ENCODE peak calls at places on chromosomes 12 and 14, in nine cellular contexts. C is activated T-helper 1 cell treated with anti-CD3 and anti-CD28 coated beads, Interleukin-2, amount 50 U/mL, for 16 hours; L is T47D; H is suprapubic skin; M is A172; R is stimulated activated naive CD4-positive, alpha-beta T cell; W is cerebellar nuclear complex; P is RCC 7860; Q is stimulated activated CD4-positive, alpha-beta T cell treated with anti-CD3 and anti-CD28 coated beads, Interleukin-4, amount 100 ng/mL, for 24 hours. O is an unnamed sample.

GRCh38 chr14:100653409-100653808 is 66.2 kb upstream of the BEGAIN start:
- DNase-seq in C (no peak), L (no peak), H (no peak), M (no peak), R (no peak), W (no peak), P (no peak), Q (peak; percentile 21), O (no peak)

GRCh38 chr12:1970331-1970900 is 33.8 kb downstream of the DCP1B start:
- DNase-seq in C (no peak), L (no peak), H (no peak), M (no peak), R (no peak), W (no peak), P (no peak), Q (no peak), O (no peak)

GRCh38 chr12:75591628-75592027 is 80.2 kb upstream of the KRR1 start:
- DNase-seq in C (no peak), L (no peak), H (no peak), M (no peak), R (no peak), W (no peak), P (no peak), Q (no peak), O (no peak)

GRCh38 chr14:89399594-89400068 is 17.4 kb downstream of the FOXN3 start:
- DNase-seq in C (no peak), L (no peak), H (peak; percentile 49), M (no peak), R (no peak), W (no peak), P (peak; percentile 11), Q (no peak), O (no peak)

GRCh38 chr12:113174461-113175384 is 10.6 kb downstream of the DDX54 start:
- DNase-seq in C (peak; percentile 71), L (peak; percentile 90), H (peak; percentile 77), M (peak; percentile 35), R (peak; percentile 59), W (no peak), P (peak; percentile 27), Q (peak; percentile 85), O (peak; percentile 73)

GRCh38 chr12:49987620-49988303 is 15.0 kb downstream of the AQP6 start:
- DNase-seq in C (no peak), L (no peak), H (no peak), M (no peak), R (no peak), W (no peak), P (no peak), Q (no peak), O (no peak)

GRCh38 chr12:43221216-43221615 is 330.8 kb downstream of the ADAMTS20 start:
- DNase-seq in C (no peak), L (no peak), H (no peak), M (no peak), R (no peak), W (no peak), P (no peak), Q (no peak), O (no peak)

GRCh38 chr12:113424915-113425823 is 3.0 kb downstream of the SDSL start:
- DNase-seq in C (peak; percentile 32), L (no peak), H (no peak), M (peak; percentile 46), R (peak; percentile 4), W (no peak), P (peak; percentile 14), Q (peak; percentile 58), O (peak; percentile 54)

GRCh38 chr12:15984963-15985362 is 73.8 kb downstream of the DERA start:
- DNase-seq in C (no peak), L (no peak), H (no peak), M (no peak), R (no peak), W (no peak), P (no peak), Q (no peak), O (no peak)

GRCh38 chr14:68141531-68142088 is 322.0 kb downstream of the RAD51B start:
- DNase-seq in C (no peak), L (no peak), H (no peak), M (peak; percentile 69), R (no peak), W (no peak), P (peak; percentile 52), Q (no peak), O (no peak)

GRCh38 chr14:63993992-63994391 is 141.2 kb downstream of the SYNE2 start:
- DNase-seq in C (no peak), L (no peak), H (no peak), M (no peak), R (no peak), W (no peak), P (no peak), Q (no peak), O (no peak)

GRCh38 chr12:50387972-50388478 is 8.4 kb downstream of the FAM186A start:
- DNase-seq in C (no peak), L (no peak), H (no peak), M (no peak), R (no peak), W (no peak), P (no peak), Q (no peak), O (no peak)

GRCh38 chr14:103329421-103330347 is 4.4 kb upstream of the EIF5 start:
- DNase-seq in C (no peak), L (peak; percentile 30), H (peak; percentile 62), M (no peak), R (no peak), W (no peak), P (no peak), Q (no peak), O (no peak)

GRCh38 chr12:219891-220352 is 6.0 kb upstream of the SLC6A12 start:
- DNase-seq in C (no peak), L (no peak), H (no peak), M (peak; percentile 69), R (no peak), W (no peak), P (peak; percentile 58), Q (peak; percentile 47), O (peak; percentile 87)

GRCh38 chr12:74539765-74540526 is 2.3 kb downstream of the ATXN7L3B start:
- DNase-seq in C (no peak), L (no peak), H (no peak), M (no peak), R (no peak), W (no peak), P (no peak), Q (no peak), O (no peak)

GRCh38 chr14:55533960-55534359 is 46.0 kb upstream of the KTN1 start:
- DNase-seq in C (no peak), L (no peak), H (no peak), M (no peak), R (no peak), W (no peak), P (no peak), Q (no peak), O (no peak)

GRCh38 chr12:112900298-112901145 is 6.2 kb upstream of the OAS1 start:
- DNase-seq in C (no peak), L (peak; percentile 74), H (no peak), M (peak; percentile 51), R (no peak), W (no peak), P (peak; percentile 16), Q (peak; percentile 54), O (no peak)

GRCh38 chr12:132077322-132078100 is 66.6 kb downstream of the DDX51 start:
- DNase-seq in C (no peak), L (no peak), H (no peak), M (no peak), R (no peak), W (no peak), P (no peak), Q (no peak), O (no peak)

GRCh38 chr14:68947802-68948201 is 31.3 kb downstream of the ACTN1 start:
- DNase-seq in C (no peak), L (no peak), H (no peak), M (no peak), R (no peak), W (no peak), P (no peak), Q (no peak), O (no peak)

GRCh38 chr14:103109789-103110415 is 13.4 kb upstream of the TNFAIP2 start:
- DNase-seq in C (no peak), L (no peak), H (no peak), M (peak; percentile 90), R (no peak), W (no peak), P (peak; percentile 89), Q (no peak), O (no peak)

GRCh38 chr12:56116267-56117081 is at the start of gene RPL41:
- DNase-seq in C (peak; percentile 88), L (no peak), H (peak; percentile 97), M (peak; percentile 89), R (peak; percentile 91), W (no peak), P (peak; percentile 75), Q (peak; percentile 94), O (peak; percentile 87)

GRCh38 chr14:36647417-36647826 is 14.2 kb upstream of the PAX9 start:
- DNase-seq in C (no peak), L (no peak), H (no peak), M (no peak), R (no peak), W (no peak), P (no peak), Q (no peak), O (no peak)

GRCh38 chr12:122845041-122845864 is 10.0 kb downstream of the HIP1R start:
- DNase-seq in C (no peak), L (no peak), H (peak; percentile 59), M (no peak), R (no peak), W (no peak), P (no peak), Q (no peak), O (no peak)

GRCh38 chr12:54159140-54159539 is 29.6 kb downstream of the SMUG1 start:
- DNase-seq in C (no peak), L (peak; percentile 71), H (no peak), M (no peak), R (no peak), W (no peak), P (no peak), Q (no peak), O (peak; percentile 75)

GRCh38 chr14:64960762-64961276 is 11.3 kb downstream of the RAB15 start:
- DNase-seq in C (no peak), L (peak; percentile 55), H (no peak), M (no peak), R (no peak), W (peak; percentile 73), P (no peak), Q (no peak), O (no peak)

GRCh38 chr12:104699489-104700194 is 242.9 kb downstream of the CHST11 start:
- DNase-seq in C (no peak), L (no peak), H (no peak), M (no peak), R (no peak), W (no peak), P (no peak), Q (peak; percentile 24), O (no peak)

GRCh38 chr14:77040995-77041744 is 12.7 kb upstream of the IRF2BPL start:
- DNase-seq in C (no peak), L (no peak), H (no peak), M (no peak), R (peak; percentile 34), W (no peak), P (peak; percentile 28), Q (peak; percentile 42), O (no peak)

GRCh38 chr14:52700701-52701172 is 5.4 kb upstream of the ERO1A start:
- DNase-seq in C (no peak), L (no peak), H (no peak), M (no peak), R (no peak), W (no peak), P (no peak), Q (no peak), O (no peak)

GRCh38 chr12:96327889-96328288 is 72.3 kb downstream of the CDK17 start:
- DNase-seq in C (no peak), L (no peak), H (no peak), M (no peak), R (no peak), W (no peak), P (no peak), Q (no peak), O (no peak)

GRCh38 chr12:131384544-131384855 is 326.4 kb upstream of the SFSWAP start:
- DNase-seq in C (no peak), L (no peak), H (no peak), M (no peak), R (no peak), W (no peak), P (no peak), Q (no peak), O (no peak)

GRCh38 chr14:68547305-68548193 is 245.3 kb downstream of the ZFP36L1 start:
- DNase-seq in C (no peak), L (no peak), H (peak; percentile 88), M (peak; percentile 88), R (no peak), W (no peak), P (peak; percentile 86), Q (no peak), O (no peak)